ENCODE peak calls at places on chromosomes 2 and 18, in eight cellular contexts. One of them, this sample, is unnamed. For H3K9me3, the result is how much of the 10 kb centered on the place peaks cover.

GRCh38 chr2:174219321-174219720 is 29.0 kb downstream of the OLA1 start:
- DNase-seq in right atrium auricular region: no peak
- DNase-seq in uterus: no peak
- DNase-seq in thoracic aorta: no peak
- DNase-seq in OCI-LY7: no peak
- DNase-seq in cardiac muscle cell: no peak
- DNase-seq in endodermal cell: no peak
- DNase-seq in right lobe of liver: no peak
- DNase-seq in this sample: no peak

GRCh38 chr2:240235149-240235803 is 94.8 kb upstream of the OTOS start:
- DNase-seq in endodermal cell: peak
- DNase-seq in right atrium auricular region: no peak
- DNase-seq in uterus: peak
- DNase-seq in OCI-LY7: no peak
- DNase-seq in thoracic aorta: no peak
- DNase-seq in right lobe of liver: peak
- DNase-seq in cardiac muscle cell: no peak
- DNase-seq in this sample: no peak

GRCh38 chr2:168639501-168639900 is 162.9 kb upstream of the NOSTRIN start:
- DNase-seq in right atrium auricular region: peak
- DNase-seq in right lobe of liver: no peak
- DNase-seq in OCI-LY7: no peak
- DNase-seq in endodermal cell: peak
- DNase-seq in uterus: peak
- DNase-seq in thoracic aorta: no peak
- DNase-seq in cardiac muscle cell: peak
- DNase-seq in this sample: no peak

GRCh38 chr2:10817413-10817812 is 4.8 kb upstream of the PDIA6 start:
- DNase-seq in endodermal cell: peak
- DNase-seq in right lobe of liver: no peak
- DNase-seq in uterus: no peak
- DNase-seq in OCI-LY7: no peak
- DNase-seq in right atrium auricular region: no peak
- DNase-seq in cardiac muscle cell: no peak
- DNase-seq in thoracic aorta: no peak
- DNase-seq in this sample: no peak

GRCh38 chr18:7577706-7578105 is 10.6 kb downstream of the PTPRM start:
- DNase-seq in right atrium auricular region: no peak
- DNase-seq in cardiac muscle cell: peak
- DNase-seq in OCI-LY7: no peak
- DNase-seq in right lobe of liver: no peak
- DNase-seq in thoracic aorta: no peak
- DNase-seq in uterus: no peak
- DNase-seq in endodermal cell: peak
- DNase-seq in this sample: no peak

GRCh38 chr2:39995005-39995732 is 216.1 kb upstream of the THUMPD2 start:
- DNase-seq in thoracic aorta: no peak
- DNase-seq in cardiac muscle cell: no peak
- DNase-seq in OCI-LY7: no peak
- DNase-seq in uterus: no peak
- DNase-seq in right atrium auricular region: no peak
- DNase-seq in right lobe of liver: no peak
- DNase-seq in endodermal cell: no peak
- DNase-seq in this sample: no peak

GRCh38 chr2:7004641-7005040 is 87.4 kb downstream of the RNF144A start:
- DNase-seq in cardiac muscle cell: no peak
- DNase-seq in thoracic aorta: no peak
- DNase-seq in OCI-LY7: no peak
- DNase-seq in endodermal cell: no peak
- DNase-seq in right lobe of liver: no peak
- DNase-seq in uterus: no peak
- DNase-seq in right atrium auricular region: no peak
- DNase-seq in this sample: no peak

GRCh38 chr2:119464977-119465376 is 33.3 kb downstream of the TMEM37 start:
- DNase-seq in thoracic aorta: no peak
- DNase-seq in endodermal cell: no peak
- DNase-seq in OCI-LY7: no peak
- DNase-seq in cardiac muscle cell: no peak
- DNase-seq in uterus: no peak
- DNase-seq in right lobe of liver: no peak
- DNase-seq in right atrium auricular region: peak
- DNase-seq in this sample: no peak

GRCh38 chr2:199524689-199525574 is 67.2 kb upstream of the SATB2 start:
- DNase-seq in right lobe of liver: peak
- DNase-seq in right atrium auricular region: no peak
- DNase-seq in uterus: no peak
- DNase-seq in OCI-LY7: no peak
- DNase-seq in cardiac muscle cell: no peak
- DNase-seq in endodermal cell: no peak
- DNase-seq in thoracic aorta: no peak
- DNase-seq in this sample: no peak

GRCh38 chr2:31558401-31559295 is 22.1 kb downstream of the SRD5A2 start:
- DNase-seq in uterus: no peak
- DNase-seq in OCI-LY7: no peak
- DNase-seq in endodermal cell: no peak
- DNase-seq in right atrium auricular region: no peak
- DNase-seq in right lobe of liver: peak
- DNase-seq in thoracic aorta: no peak
- DNase-seq in cardiac muscle cell: peak
- DNase-seq in this sample: no peak

GRCh38 chr2:11539317-11540147 is 5.7 kb downstream of the GREB1 start:
- DNase-seq in OCI-LY7: no peak
- DNase-seq in endodermal cell: peak
- DNase-seq in right atrium auricular region: no peak
- DNase-seq in thoracic aorta: no peak
- DNase-seq in uterus: peak
- DNase-seq in right lobe of liver: peak
- DNase-seq in cardiac muscle cell: no peak
- DNase-seq in this sample: no peak

GRCh38 chr2:215598376-215598975 is 162.6 kb upstream of the FN1 start:
- DNase-seq in endodermal cell: no peak
- DNase-seq in right lobe of liver: no peak
- DNase-seq in cardiac muscle cell: no peak
- DNase-seq in OCI-LY7: no peak
- DNase-seq in right atrium auricular region: no peak
- DNase-seq in thoracic aorta: no peak
- DNase-seq in uterus: no peak
- DNase-seq in this sample: no peak

GRCh38 chr2:237590272-237591020 is at the start of gene RAB17:
- DNase-seq in OCI-LY7: no peak
- DNase-seq in endodermal cell: peak
- DNase-seq in right atrium auricular region: no peak
- DNase-seq in thoracic aorta: no peak
- DNase-seq in cardiac muscle cell: peak
- DNase-seq in right lobe of liver: peak
- DNase-seq in uterus: no peak
- DNase-seq in this sample: no peak

GRCh38 chr2:188601391-188601790 is 309.7 kb downstream of the GULP1 start:
- DNase-seq in OCI-LY7: no peak
- DNase-seq in uterus: no peak
- DNase-seq in right atrium auricular region: no peak
- DNase-seq in endodermal cell: no peak
- DNase-seq in cardiac muscle cell: no peak
- DNase-seq in right lobe of liver: no peak
- DNase-seq in thoracic aorta: no peak
- DNase-seq in this sample: no peak

GRCh38 chr2:68255736-68256450 is 3.6 kb upstream of the PPP3R1 start:
- DNase-seq in endodermal cell: no peak
- DNase-seq in cardiac muscle cell: peak
- DNase-seq in right atrium auricular region: no peak
- DNase-seq in uterus: no peak
- DNase-seq in OCI-LY7: no peak
- DNase-seq in right lobe of liver: no peak
- DNase-seq in thoracic aorta: no peak
- DNase-seq in this sample: no peak

DNA sequence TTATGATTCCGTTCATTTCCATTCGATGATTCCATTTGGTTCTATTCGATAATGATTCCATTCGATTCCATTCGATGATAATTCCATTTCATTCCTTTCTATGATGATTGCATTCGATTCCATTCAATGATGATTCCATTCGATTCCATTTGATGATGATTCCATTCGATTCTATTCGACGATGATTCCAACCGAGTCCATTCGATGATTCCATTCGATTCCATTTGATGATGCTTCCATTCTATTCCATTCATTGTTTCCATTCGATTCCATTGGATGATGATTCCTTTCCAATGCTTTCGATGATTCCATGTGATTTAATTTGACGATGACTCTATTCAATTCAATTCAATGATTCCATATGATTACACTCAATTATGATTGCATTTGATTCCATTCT is 1093.5 kb downstream of the RPIA start:
- DNase-seq in OCI-LY7: no peak
- DNase-seq in right lobe of liver: no peak
- DNase-seq in cardiac muscle cell: no peak
- DNase-seq in right atrium auricular region: no peak
- DNase-seq in thoracic aorta: no peak
- DNase-seq in uterus: no peak
- DNase-seq in endodermal cell: no peak
- DNase-seq in this sample: no peak
- H3K9me3 ChIP-seq in OCI-LY7: half or more
- H3K9me3 ChIP-seq in right lobe of liver: under half
- H3K9me3 ChIP-seq in cardiac muscle cell: half or more
- H3K9me3 ChIP-seq in right atrium auricular region: half or more
- H3K9me3 ChIP-seq in thoracic aorta: under half
- H3K9me3 ChIP-seq in uterus: under half
- H3K9me3 ChIP-seq in endodermal cell: half or more
- H3K9me3 ChIP-seq in this sample: under half

GRCh38 chr2:24477229-24477628 is 13.8 kb upstream of the NCOA1 start:
- DNase-seq in OCI-LY7: no peak
- DNase-seq in right atrium auricular region: no peak
- DNase-seq in uterus: no peak
- DNase-seq in cardiac muscle cell: no peak
- DNase-seq in right lobe of liver: no peak
- DNase-seq in endodermal cell: no peak
- DNase-seq in thoracic aorta: no peak
- DNase-seq in this sample: no peak
- H3K27ac ChIP-seq in OCI-LY7: no peak
- H3K27ac ChIP-seq in right atrium auricular region: no peak
- H3K27ac ChIP-seq in uterus: no peak
- H3K27ac ChIP-seq in cardiac muscle cell: no peak
- H3K27ac ChIP-seq in right lobe of liver: no peak
- H3K27ac ChIP-seq in endodermal cell: no peak
- H3K27ac ChIP-seq in thoracic aorta: no peak
- H3K27ac ChIP-seq in this sample: no peak

GRCh38 chr2:171625013-171625412 is 62.3 kb upstream of the DYNC1I2 start:
- DNase-seq in uterus: no peak
- DNase-seq in cardiac muscle cell: no peak
- DNase-seq in endodermal cell: no peak
- DNase-seq in thoracic aorta: no peak
- DNase-seq in right lobe of liver: no peak
- DNase-seq in right atrium auricular region: no peak
- DNase-seq in OCI-LY7: no peak
- DNase-seq in this sample: no peak

GRCh38 chr2:171626949-171627348 is 60.3 kb upstream of the DYNC1I2 start:
- DNase-seq in endodermal cell: no peak
- DNase-seq in right atrium auricular region: no peak
- DNase-seq in uterus: no peak
- DNase-seq in OCI-LY7: no peak
- DNase-seq in right lobe of liver: no peak
- DNase-seq in cardiac muscle cell: no peak
- DNase-seq in thoracic aorta: no peak
- DNase-seq in this sample: no peak

GRCh38 chr2:171630812-171631626 is 56.2 kb upstream of the DYNC1I2 start:
- DNase-seq in cardiac muscle cell: peak
- DNase-seq in right lobe of liver: no peak
- DNase-seq in uterus: no peak
- DNase-seq in endodermal cell: no peak
- DNase-seq in OCI-LY7: peak
- DNase-seq in thoracic aorta: no peak
- DNase-seq in right atrium auricular region: no peak
- DNase-seq in this sample: no peak

GRCh38 chr2:171627412-171627811 is 59.9 kb upstream of the DYNC1I2 start:
- DNase-seq in thoracic aorta: no peak
- DNase-seq in OCI-LY7: no peak
- DNase-seq in endodermal cell: no peak
- DNase-seq in right atrium auricular region: no peak
- DNase-seq in right lobe of liver: no peak
- DNase-seq in uterus: no peak
- DNase-seq in cardiac muscle cell: no peak
- DNase-seq in this sample: no peak

GRCh38 chr2:171629113-171629512 is 58.2 kb upstream of the DYNC1I2 start:
- DNase-seq in uterus: no peak
- DNase-seq in right atrium auricular region: no peak
- DNase-seq in thoracic aorta: no peak
- DNase-seq in OCI-LY7: no peak
- DNase-seq in cardiac muscle cell: no peak
- DNase-seq in right lobe of liver: no peak
- DNase-seq in endodermal cell: no peak
- DNase-seq in this sample: no peak
- H3K9me3 ChIP-seq in uterus: under half
- H3K9me3 ChIP-seq in right atrium auricular region: under half
- H3K9me3 ChIP-seq in thoracic aorta: under half
- H3K9me3 ChIP-seq in OCI-LY7: under half
- H3K9me3 ChIP-seq in cardiac muscle cell: under half
- H3K9me3 ChIP-seq in right lobe of liver: under half
- H3K9me3 ChIP-seq in endodermal cell: half or more
- H3K9me3 ChIP-seq in this sample: under half

GRCh38 chr18:47899107-47899840 is 31.2 kb downstream of the SMAD2 start:
- DNase-seq in right lobe of liver: no peak
- DNase-seq in thoracic aorta: no peak
- DNase-seq in endodermal cell: no peak
- DNase-seq in right atrium auricular region: no peak
- DNase-seq in uterus: no peak
- DNase-seq in cardiac muscle cell: peak
- DNase-seq in OCI-LY7: no peak
- DNase-seq in this sample: no peak

GRCh38 chr18:47895565-47896250 is 34.8 kb downstream of the SMAD2 start:
- DNase-seq in cardiac muscle cell: no peak
- DNase-seq in OCI-LY7: no peak
- DNase-seq in uterus: no peak
- DNase-seq in endodermal cell: no peak
- DNase-seq in right lobe of liver: no peak
- DNase-seq in thoracic aorta: no peak
- DNase-seq in right atrium auricular region: no peak
- DNase-seq in this sample: no peak

GRCh38 chr18:47901624-47902362 is 28.7 kb downstream of the SMAD2 start:
- DNase-seq in OCI-LY7: peak
- DNase-seq in right lobe of liver: no peak
- DNase-seq in right atrium auricular region: no peak
- DNase-seq in thoracic aorta: no peak
- DNase-seq in cardiac muscle cell: peak
- DNase-seq in uterus: no peak
- DNase-seq in endodermal cell: no peak
- DNase-seq in this sample: no peak

GRCh38 chr18:47898055-47898454 is 32.4 kb downstream of the SMAD2 start:
- DNase-seq in OCI-LY7: no peak
- DNase-seq in endodermal cell: no peak
- DNase-seq in right atrium auricular region: no peak
- DNase-seq in cardiac muscle cell: no peak
- DNase-seq in thoracic aorta: no peak
- DNase-seq in right lobe of liver: no peak
- DNase-seq in uterus: no peak
- DNase-seq in this sample: no peak

DNA sequence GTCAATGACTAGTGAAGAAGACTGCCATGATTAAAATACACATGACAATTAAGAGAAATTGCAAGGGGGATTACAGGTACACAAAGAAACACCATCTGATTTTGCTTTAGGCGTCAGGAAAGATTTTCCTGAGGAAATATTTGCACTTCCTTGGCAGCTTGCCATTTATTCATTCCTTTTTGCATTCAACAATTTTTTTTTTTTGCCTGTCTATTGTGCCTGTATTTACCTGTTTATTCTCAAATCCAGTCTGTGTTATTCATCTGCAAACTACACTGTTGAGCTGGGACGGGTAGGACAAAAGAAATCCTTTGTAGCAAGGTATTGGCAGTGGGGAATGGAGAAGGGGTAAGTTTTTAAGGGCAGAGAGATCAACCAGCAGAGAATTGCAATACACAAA is 31.8 kb downstream of the SMAD2 start:
- DNase-seq in OCI-LY7: no peak
- DNase-seq in right atrium auricular region: no peak
- DNase-seq in cardiac muscle cell: peak
- DNase-seq in endodermal cell: no peak
- DNase-seq in uterus: no peak
- DNase-seq in right lobe of liver: no peak
- DNase-seq in thoracic aorta: no peak
- DNase-seq in this sample: no peak
- H3K27ac ChIP-seq in OCI-LY7: no peak
- H3K27ac ChIP-seq in right atrium auricular region: no peak
- H3K27ac ChIP-seq in cardiac muscle cell: no peak
- H3K27ac ChIP-seq in endodermal cell: no peak
- H3K27ac ChIP-seq in uterus: no peak
- H3K27ac ChIP-seq in right lobe of liver: no peak
- H3K27ac ChIP-seq in thoracic aorta: no peak
- H3K27ac ChIP-seq in this sample: no peak